ENCODE peak calls at places on chromosomes 13 and 19, in nine cellular contexts. W is brain microvascular endothelial cell; P is substantia nigra; S is stimulated activated CD8-positive, alpha-beta memory T cell treated with anti-CD3 and anti-CD28 coated beads, Interleukin-7, amount 100 ng/mL, for 1 hour; I is AG08395; V is fibroblast of the conjunctiva; O is KG1; M is hepatic stellate cell; D is GOT3. E is an unnamed sample.

GRCh38 chr19:2719910-2720776 is 1.0 kb downstream of the DIRAS1 start:
- DNase-seq in I (peak), M (peak), O (no peak), D (no peak), S (no peak), P (no peak), V (no peak), W (peak), E (no peak)

GRCh38 chr13:39773833-39774232 is 118.4 kb downstream of the COG6 start:
- DNase-seq in O (no peak), M (peak), W (peak), S (no peak), V (no peak), I (no peak), D (no peak), P (no peak), E (no peak)

GRCh38 chr13:21742041-21742440 is 71.2 kb downstream of the FGF9 start:
- DNase-seq in P (no peak), V (no peak), I (no peak), S (no peak), D (no peak), O (no peak), W (no peak), M (no peak), E (no peak)

GRCh38 chr19:40530091-40530901 is 46.4 kb upstream of the SHKBP1 start:
- DNase-seq in M (no peak), I (no peak), P (no peak), O (no peak), V (no peak), S (no peak), D (no peak), W (no peak), E (no peak)

GRCh38 chr13:95117092-95117491 is 184.2 kb downstream of the ABCC4 start:
- DNase-seq in S (no peak), O (no peak), W (no peak), D (no peak), P (no peak), V (no peak), I (no peak), M (no peak), E (no peak)

GRCh38 chr13:91291078-91291477 is 56.4 kb upstream of the MIR17HG start:
- DNase-seq in P (no peak), S (no peak), V (no peak), O (no peak), M (no peak), I (no peak), D (no peak), W (no peak), E (no peak)

GRCh38 chr13:24159362-24159761 is 1.2 kb upstream of the SPATA13 start:
- DNase-seq in P (no peak), M (no peak), W (no peak), I (no peak), O (no peak), D (no peak), V (no peak), S (no peak), E (no peak)

GRCh38 chr13:113742000-113742441 is 17.0 kb upstream of the TMEM255B start:
- DNase-seq in D (no peak), O (no peak), S (no peak), W (no peak), M (no peak), V (peak), P (no peak), I (peak), E (no peak)

GRCh38 chr13:61383101-61383500 is 32.5 kb downstream of the PCDH20 start:
- DNase-seq in P (no peak), S (no peak), O (no peak), D (no peak), W (no peak), V (no peak), I (no peak), M (no peak), E (no peak)

GRCh38 chr13:113582841-113583631 is 1.5 kb upstream of the TFDP1 start:
- DNase-seq in O (no peak), I (no peak), M (no peak), V (no peak), W (no peak), D (no peak), S (no peak), P (no peak), E (no peak)

GRCh38 chr19:5237190-5237780 is 103.3 kb downstream of the PTPRS start:
- DNase-seq in P (no peak), I (no peak), V (no peak), O (no peak), W (no peak), S (no peak), M (no peak), D (no peak), E (no peak)

GRCh38 chr19:46015961-46016425 is 6.9 kb downstream of the PGLYRP1 start:
- DNase-seq in S (no peak), D (no peak), P (no peak), O (no peak), M (no peak), I (no peak), V (no peak), W (no peak), E (no peak)

GRCh38 chr13:81987159-81987558 is 1646.2 kb upstream of the SPRY2 start:
- DNase-seq in D (no peak), P (no peak), S (no peak), M (no peak), O (no peak), I (no peak), W (no peak), V (no peak), E (no peak)

GRCh38 chr19:14381689-14382474 is 638 bp downstream of the ADGRE5 start:
- DNase-seq in S (no peak), D (no peak), W (peak), M (peak), O (no peak), I (peak), P (no peak), V (no peak), E (no peak)

GRCh38 chr19:720691-721160 is 12.0 kb downstream of the PALM start:
- DNase-seq in S (no peak), I (no peak), M (no peak), D (no peak), O (no peak), W (no peak), V (no peak), P (peak), E (no peak)

GRCh38 chr13:98717256-98717655 is 35.2 kb downstream of the SLC15A1 start:
- DNase-seq in W (no peak), P (no peak), I (no peak), V (no peak), O (no peak), D (no peak), S (no peak), M (no peak), E (no peak)

GRCh38 chr19:20238025-20238623 is 71.1 kb downstream of the ZNF486 start:
- DNase-seq in D (no peak), W (peak), V (peak), M (peak), S (peak), O (peak), I (peak), P (peak), E (peak)

GRCh38 chr19:29277107-29277506 is 64.2 kb upstream of the UQCRFS1 start:
- DNase-seq in S (peak), W (no peak), D (no peak), V (no peak), O (no peak), P (no peak), I (peak), M (no peak), E (no peak)